ENCODE peak calls at places on chromosome 18, in four cellular contexts. H is cardiac muscle cell, X is neural progenitor cell, R is bronchial epithelial cell. E is an unnamed sample. For H3K27me3, the result is how much of the 10 kb centered on the place peaks cover.

GRCh38 chr18:3664563-3665178 is 214.7 kb downstream of the TGIF1 start:
- DNase-seq in H (peak), X (peak), R (peak), E (no peak)

GRCh38 chr18:46411862-46412690 is 244.9 kb downstream of the LOXHD1 start:
- DNase-seq in H (peak), X (no peak), R (peak), E (no peak)

GRCh38 chr18:6598657-6599056 is 130.9 kb upstream of the ARHGAP28 start:
- DNase-seq in R (no peak), H (no peak), X (no peak), E (no peak)

GRCh38 chr18:32332708-32333107 is 138.0 kb downstream of the GAREM1 start:
- DNase-seq in X (no peak), H (no peak), R (no peak), E (no peak)

GRCh38 chr18:62179213-62179612 is 7.6 kb downstream of the PIGN start:
- DNase-seq in H (no peak), X (no peak), R (no peak), E (no peak)

GRCh38 chr18:62729487-62730386 is 14.4 kb downstream of the PHLPP1 start:
- DNase-seq in H (no peak), X (no peak), R (no peak), E (no peak)

GRCh38 chr18:36811955-36812354 is 16.8 kb downstream of the TPGS2 start:
- DNase-seq in R (no peak), H (peak), X (no peak), E (no peak)

GRCh38 chr18:61502472-61502871 is 169.2 kb downstream of the CDH20 start:
- DNase-seq in X (peak), H (peak), R (peak), E (peak)

GRCh38 chr18:10242922-10243680 is 211.3 kb upstream of the APCDD1 start:
- DNase-seq in R (peak), X (peak), H (no peak), E (no peak)

GRCh38 chr18:46343940-46344372 is 239.8 kb downstream of the HAUS1 start:
- DNase-seq in R (peak), H (no peak), X (no peak), E (no peak)

GRCh38 chr18:48941672-48942071 is 9.1 kb downstream of the SMAD7 start:
- DNase-seq in H (no peak), R (no peak), X (no peak), E (no peak)

GRCh38 chr18:76847926-76848325 is 25.6 kb downstream of the ZNF236 start:
- DNase-seq in X (peak), R (peak), H (no peak), E (no peak)

GRCh38 chr18:35500113-35500512 is 2.4 kb upstream of the INO80C start:
- DNase-seq in R (no peak), H (no peak), X (no peak), E (no peak)

GRCh38 chr18:9539283-9539682 is 64.0 kb downstream of the RALBP1 start:
- DNase-seq in R (peak), X (no peak), H (no peak), E (no peak)

GRCh38 chr18:48843162-48843561 is 107.6 kb downstream of the SMAD7 start:
- DNase-seq in R (no peak), H (no peak), X (no peak), E (no peak)

GRCh38 chr18:8471373-8471772 is 137.9 kb upstream of the RAB12 start:
- DNase-seq in X (no peak), H (no peak), R (no peak), E (no peak)

GRCh38 chr18:34039194-34039593 is 185.5 kb downstream of the NOL4 start:
- DNase-seq in H (no peak), X (no peak), R (no peak), E (peak)

GRCh38 chr18:69889009-69889408 is 58.7 kb downstream of the CD226 start:
- DNase-seq in H (no peak), X (no peak), R (no peak), E (no peak)

GRCh38 chr18:54888933-54889332 is 60.7 kb downstream of the RAB27B start:
- DNase-seq in H (peak), X (no peak), R (peak), E (no peak)

GRCh38 chr18:75127143-75128021 is 81.6 kb downstream of the PTGR3 start:
- DNase-seq in X (no peak), R (no peak), H (no peak), E (no peak)

GRCh38 chr18:31657823-31658669 is 26.3 kb downstream of the B4GALT6 start:
- DNase-seq in R (no peak), X (no peak), H (no peak), E (no peak)

GRCh38 chr18:37663446-37663845 is 97.8 kb upstream of the CELF4 start:
- DNase-seq in X (no peak), R (no peak), H (no peak), E (no peak)

GRCh38 chr18:5628512-5629255 is 84.9 kb upstream of the EPB41L3 start:
- DNase-seq in H (peak), X (peak), R (no peak), E (no peak)

GRCh38 chr18:77127769-77128671 is 4.6 kb downstream of the MBP start:
- DNase-seq in R (peak), H (peak), X (no peak), E (peak)

GRCh38 chr18:7593194-7593819 is 26.2 kb downstream of the PTPRM start:
- DNase-seq in X (no peak), R (no peak), H (no peak), E (no peak)

GRCh38 chr18:11785444-11786055 is 65.7 kb upstream of the CHMP1B start:
- DNase-seq in H (no peak), R (no peak), X (peak), E (no peak)

GRCh38 chr18:30889582-30890301 is 152.8 kb downstream of the DSC3 start:
- DNase-seq in R (peak), H (peak), X (peak), E (peak)

GRCh38 chr18:63073481-63073880 is 246.1 kb downstream of the BCL2 start:
- DNase-seq in X (no peak), R (no peak), H (no peak), E (no peak)

GRCh38 chr18:6284300-6284699 is 130.4 kb downstream of the L3MBTL4 start:
- DNase-seq in R (no peak), X (no peak), H (no peak), E (no peak)

GRCh38 chr18:27313678-27314077 is 128.6 kb upstream of the CHST9 start:
- DNase-seq in X (no peak), H (no peak), R (no peak), E (no peak)

GRCh38 chr18:39604836-39605235 is 2039.2 kb upstream of the CELF4 start:
- DNase-seq in X (no peak), R (peak), H (peak), E (no peak)

GRCh38 chr18:5975111-5975622 is 79.8 kb upstream of the TMEM200C start:
- DNase-seq in H (peak), X (no peak), R (peak), E (peak)

GRCh38 chr18:67731853-67732252 is 215.3 kb upstream of the DSEL start:
- DNase-seq in X (no peak), R (peak), H (no peak), E (no peak)

GRCh38 chr18:72128649-72129048 is 415.5 kb downstream of the CBLN2 start:
- DNase-seq in X (no peak), R (no peak), H (no peak), E (no peak)

GRCh38 chr18:5546660-5547059 is 2.9 kb upstream of the EPB41L3 start:
- DNase-seq in X (peak), H (peak), R (peak), E (peak)

GRCh38 chr18:74078257-74078656 is 69.4 kb downstream of the FBXO15 start:
- DNase-seq in H (no peak), X (no peak), R (no peak), E (no peak)

GRCh38 chr18:74083071-74083954 is 64.3 kb downstream of the FBXO15 start:
- DNase-seq in R (no peak), H (no peak), X (no peak), E (no peak)

GRCh38 chr18:74081966-74082365 is 65.7 kb downstream of the FBXO15 start:
- DNase-seq in R (no peak), H (no peak), X (no peak), E (no peak)

GRCh38 chr18:74084184-74084583 is 63.5 kb downstream of the FBXO15 start:
- DNase-seq in R (no peak), X (no peak), H (no peak), E (no peak)

DNA sequence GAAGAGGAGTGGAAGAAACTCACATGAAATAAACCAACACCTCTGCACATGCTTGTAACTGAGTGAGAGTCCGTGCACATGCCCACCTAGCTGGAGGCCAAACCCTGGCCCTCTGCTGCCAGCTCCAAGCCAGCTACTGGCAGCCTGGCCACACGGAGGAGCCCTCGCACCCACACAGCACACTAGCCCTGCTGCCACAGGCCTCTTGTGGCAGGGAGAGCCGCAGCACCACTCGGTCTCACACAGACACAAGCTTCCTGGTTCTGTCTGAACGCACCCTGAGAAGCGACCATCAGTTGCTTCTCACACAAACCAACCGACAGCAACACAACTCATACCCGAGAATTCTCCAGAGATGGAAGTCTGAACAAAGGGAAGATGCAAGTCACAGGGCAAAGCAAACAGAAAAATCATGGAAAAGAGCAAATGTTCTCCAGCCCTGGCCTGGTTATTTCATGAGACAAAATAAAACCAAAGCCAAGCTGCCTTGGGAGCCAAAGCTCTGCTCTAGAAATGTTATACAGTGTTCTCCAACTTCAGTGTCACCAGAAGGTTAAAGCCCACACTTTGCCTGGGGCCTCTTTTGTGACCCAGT is 65.1 kb downstream of the FBXO15 start:
- DNase-seq in H (peak), X (peak), R (peak), E (no peak)
- TF ChIP-seq CTCF in H (peak), X (peak), R (peak), E (peak)

GRCh38 chr18:79857082-79857661 is 59.4 kb downstream of the KCNG2 start:
- DNase-seq in X (no peak), R (peak), H (peak), E (no peak)
- H3K4me3 ChIP-seq in X (no peak), R (no peak), H (no peak), E (no peak)

GRCh38 chr18:13213036-13213795 is 5.3 kb upstream of the LDLRAD4 start:
- DNase-seq in H (no peak), R (no peak), X (no peak), E (no peak)
- H3K27me3 ChIP-seq in H (under half), R (under half), X (under half), E (under half)

DNA sequence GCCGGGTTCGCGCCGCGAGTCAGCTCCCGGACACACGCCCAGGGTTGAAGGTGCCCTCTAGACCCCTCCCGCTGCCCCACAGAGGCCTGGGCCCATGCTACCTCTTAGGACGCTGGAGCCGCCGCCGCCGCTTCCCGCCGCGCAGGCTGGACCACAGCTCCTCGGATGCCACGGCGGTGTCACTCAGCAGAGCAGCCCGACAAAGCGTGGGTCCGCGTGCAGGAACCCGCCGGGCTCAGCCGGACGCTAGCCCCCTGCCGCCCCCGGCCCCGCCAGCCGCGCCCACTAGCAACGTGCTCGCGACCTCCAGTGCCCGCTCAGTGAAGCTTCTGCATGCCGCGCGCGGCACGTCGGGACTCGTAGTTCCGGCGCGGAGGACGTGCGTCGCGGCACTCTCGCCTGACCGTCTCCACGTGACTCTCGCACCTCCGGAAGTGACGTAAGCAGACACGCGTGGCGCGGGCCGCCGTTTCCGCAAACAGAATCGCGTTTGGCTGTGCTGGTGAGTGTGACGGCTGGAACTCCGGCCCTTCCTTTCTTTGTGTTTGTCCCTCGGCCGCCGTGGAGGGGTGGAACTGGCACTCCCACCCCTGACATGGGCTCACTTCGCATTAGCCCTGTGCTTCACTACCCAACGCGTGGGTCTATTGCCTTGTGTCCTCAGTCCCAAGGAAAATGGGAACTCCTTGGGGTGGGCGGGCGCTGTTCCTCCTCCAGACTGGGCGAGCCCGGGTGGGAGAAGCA is at the start of the genes FAM210A and RNMT:
- DNase-seq in R (peak), H (peak), X (peak), E (peak)
- TF ChIP-seq CTCF in R (peak), H (peak), X (peak), E (no peak)

GRCh38 chr18:24629926-24630325 is 169.5 kb downstream of the HRH4 start:
- DNase-seq in R (no peak), H (no peak), X (no peak), E (no peak)

GRCh38 chr18:24627644-24628315 is 167.3 kb downstream of the HRH4 start:
- DNase-seq in R (peak), X (no peak), H (no peak), E (no peak)

GRCh38 chr18:24631238-24632025 is 171.0 kb downstream of the HRH4 start:
- DNase-seq in H (no peak), R (no peak), X (peak), E (no peak)

GRCh38 chr18:24630346-24630880 is 170.0 kb downstream of the HRH4 start:
- DNase-seq in R (no peak), H (no peak), X (no peak), E (no peak)

DNA sequence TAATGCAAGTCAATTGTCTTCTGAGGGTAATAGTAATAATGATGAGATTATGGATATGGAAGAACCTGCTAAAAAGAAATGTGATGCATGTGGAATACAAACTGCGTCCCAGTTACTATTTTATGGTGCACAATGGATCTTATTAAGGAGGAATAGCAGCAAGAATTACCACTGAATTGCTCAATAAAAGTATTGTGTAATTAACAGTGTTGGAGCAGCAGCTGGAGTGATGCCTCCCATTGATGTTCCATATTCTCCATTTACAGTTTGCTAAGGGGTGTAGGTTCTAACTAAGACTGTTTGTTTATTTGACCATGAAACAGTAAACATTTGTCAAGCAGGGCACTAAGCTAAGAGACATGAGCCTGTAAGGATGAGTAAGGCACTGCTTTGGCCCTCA is 167.9 kb downstream of the HRH4 start:
- DNase-seq in R (no peak), X (no peak), H (peak), E (no peak)
- H3K4me3 ChIP-seq in R (no peak), X (no peak), H (no peak), E (no peak)

GRCh38 chr18:59909289-59910036 is 9.7 kb downstream of the PMAIP1 start:
- DNase-seq in R (peak), H (no peak), X (no peak), E (no peak)
- H3K27me3 ChIP-seq in R (under half), H (under half), X (under half), E (under half)

GRCh38 chr18:50281295-50281971 is at the start of gene MBD1:
- DNase-seq in X (peak), R (peak), H (peak), E (peak)
- TF ChIP-seq CTCF in X (peak), R (peak), H (peak), E (peak)

GRCh38 chr18:22699629-22700028 is 233.5 kb upstream of the RBBP8 start:
- DNase-seq in H (no peak), R (no peak), X (no peak), E (no peak)

GRCh38 chr18:22700920-22701319 is 232.2 kb upstream of the RBBP8 start:
- DNase-seq in X (no peak), H (no peak), R (no peak), E (no peak)

GRCh38 chr18:22697561-22697960 is 235.6 kb upstream of the RBBP8 start:
- DNase-seq in H (no peak), R (no peak), X (no peak), E (no peak)

GRCh38 chr18:22701326-22701725 is 231.8 kb upstream of the RBBP8 start:
- DNase-seq in X (no peak), H (no peak), R (no peak), E (no peak)

GRCh38 chr18:22698711-22699110 is 234.4 kb upstream of the RBBP8 start:
- DNase-seq in X (no peak), H (no peak), R (peak), E (no peak)
- H3K4me3 ChIP-seq in X (no peak), H (no peak), R (no peak), E (no peak)

GRCh38 chr18:59219672-59220163 is at the start of gene GRP:
- DNase-seq in X (peak), H (no peak), R (no peak), E (no peak)
- H3K27me3 ChIP-seq in X (half or more), H (half or more), R (under half), E (under half)

E was measured in kidney epithelial cell.